ENCODE peak calls at places on chromosomes 16 and 17, in six cellular contexts. Z is left ventricle myocardium inferior, R is heart right ventricle, L is GM23338, G is OCI-LY7, E is ovary. Y is an unnamed sample.

GRCh38 chr17:81322271-81323082 is 27.4 kb upstream of the SLC38A10 start:
- DNase-seq in Z (no peak), R (no peak), E (no peak), L (peak; percentile 69), G (peak; percentile 68), Y (no peak)

GRCh38 chr17:42672038-42672437 is 4.8 kb downstream of the PLEKHH3 start:
- DNase-seq in G (no peak), R (no peak), L (peak; percentile 63), Z (no peak), E (no peak), Y (no peak)

GRCh38 chr16:29826342-29826695 is 6.1 kb downstream of the MVP start:
- DNase-seq in R (no peak), E (no peak), Z (no peak), L (no peak), G (no peak), Y (no peak)

GRCh38 chr17:65278050-65278819 is 141.1 kb downstream of the RGS9 start:
- DNase-seq in G (peak; percentile 6), Z (no peak), E (peak; percentile 31), R (peak; percentile 16), L (peak; percentile 93), Y (peak; percentile 86)

GRCh38 chr17:73696251-73696650 is 52.0 kb upstream of the SDK2 start:
- DNase-seq in Z (no peak), L (no peak), E (no peak), R (no peak), G (no peak), Y (no peak)

GRCh38 chr17:31448467-31449077 is 57.1 kb downstream of the RAB11FIP4 start:
- DNase-seq in L (no peak), G (no peak), Z (no peak), R (no peak), E (no peak), Y (peak; percentile 67)

GRCh38 chr17:76152580-76152979 is 11.5 kb upstream of the FOXJ1 start:
- DNase-seq in G (no peak), E (no peak), Z (no peak), L (peak; percentile 47), R (no peak), Y (no peak)

GRCh38 chr16:47636501-47637090 is 175.5 kb downstream of the PHKB start:
- DNase-seq in G (no peak), L (no peak), R (no peak), Z (no peak), E (no peak), Y (no peak)

GRCh38 chr16:24972608-24973220 is 42.5 kb downstream of the ARHGAP17 start:
- DNase-seq in L (no peak), G (peak; percentile 23), E (no peak), R (no peak), Z (no peak), Y (no peak)

GRCh38 chr16:84294196-84295142 is at the start of gene WFDC1:
- DNase-seq in Z (peak; percentile 19), L (peak; percentile 43), R (peak; percentile 29), E (no peak), G (no peak), Y (peak; percentile 78)

GRCh38 chr16:15777533-15778203 is 79.2 kb downstream of the MYH11 start:
- DNase-seq in Z (no peak), R (no peak), G (peak; percentile 86), L (peak; percentile 82), E (no peak), Y (peak; percentile 75)

GRCh38 chr16:77986021-77986420 is 36.3 kb upstream of the CLEC3A start:
- DNase-seq in L (no peak), R (no peak), Z (no peak), E (no peak), G (no peak), Y (no peak)

GRCh38 chr16:88353232-88353631 is 29.5 kb upstream of the ZNF469 start:
- DNase-seq in Z (peak; percentile 5), R (no peak), L (no peak), G (no peak), E (no peak), Y (no peak)

GRCh38 chr17:45381001-45381400 is 51.7 kb downstream of the ARHGAP27 start:
- DNase-seq in R (no peak), Z (no peak), L (no peak), E (no peak), G (no peak), Y (no peak)

GRCh38 chr17:35931794-35932419 is 1.3 kb upstream of the RDM1 start:
- DNase-seq in Z (no peak), R (no peak), L (no peak), G (no peak), E (no peak), Y (no peak)

GRCh38 chr17:46866325-46866724 is 14.9 kb downstream of the WNT9B start:
- DNase-seq in G (no peak), Z (no peak), E (no peak), R (no peak), L (no peak), Y (no peak)

GRCh38 chr17:55783684-55784245 is 32.9 kb downstream of the PCTP start:
- DNase-seq in L (no peak), Z (peak; percentile 82), G (no peak), R (peak; percentile 72), E (peak; percentile 38), Y (peak; percentile 47)

GRCh38 chr17:73003487-73003886 is 89.0 kb downstream of the SLC39A11 start:
- DNase-seq in E (no peak), G (no peak), R (no peak), L (no peak), Z (no peak), Y (no peak)

DNA sequence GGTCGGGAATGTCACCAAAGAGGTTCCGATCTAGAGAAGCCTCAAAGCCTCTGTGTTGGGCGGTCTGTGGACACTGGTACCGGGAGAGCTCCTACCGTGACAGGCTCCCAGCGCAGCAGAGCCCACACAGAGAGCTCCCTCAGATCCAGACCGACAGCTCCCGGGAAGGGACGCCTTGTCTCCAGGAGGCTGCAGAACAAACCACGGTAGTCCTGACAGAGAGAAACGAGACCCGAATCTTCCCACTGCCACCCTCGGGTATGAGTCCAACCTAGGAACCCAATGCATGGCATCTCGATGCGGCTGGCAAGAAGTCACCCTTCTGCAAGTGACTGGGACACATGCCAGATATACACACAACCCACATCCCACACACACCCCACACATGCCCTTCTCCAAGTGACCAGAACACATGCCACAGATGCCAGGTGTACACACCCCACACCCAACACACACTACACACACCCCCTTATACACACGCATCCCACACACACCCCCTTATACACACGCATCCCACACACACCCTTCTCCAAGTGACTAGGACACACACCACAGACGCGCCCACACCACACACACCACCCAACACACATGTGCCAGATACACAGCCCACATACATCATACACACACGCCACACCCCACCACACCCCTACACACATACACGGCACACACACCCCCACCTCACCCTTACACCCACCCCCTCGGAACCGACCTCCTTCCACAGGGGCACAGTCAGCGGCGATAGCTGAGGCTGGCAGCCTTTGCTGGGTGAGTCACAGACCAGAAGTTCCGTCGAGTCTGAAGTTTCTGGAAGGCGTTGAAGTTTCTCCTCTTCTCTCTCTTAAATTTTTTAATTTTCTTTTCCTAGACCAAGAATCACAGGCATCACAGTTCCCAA is 15.9 kb upstream of the CYTH1 start:
- DNase-seq in R (no peak), E (no peak), L (no peak), Z (no peak), G (no peak), Y (no peak)
- TF ChIP-seq CTCF in R (no peak), E (no peak), L (no peak), Z (no peak), G (no peak), Y (no peak)

GRCh38 chr16:17368511-17368910 is 102.2 kb downstream of the XYLT1 start:
- DNase-seq in E (no peak), L (no peak), R (no peak), Z (no peak), G (no peak), Y (no peak)

GRCh38 chr16:17366299-17366961 is 104.3 kb downstream of the XYLT1 start:
- DNase-seq in Z (no peak), L (no peak), R (no peak), G (no peak), E (no peak), Y (no peak)

GRCh38 chr16:17367932-17368331 is 102.8 kb downstream of the XYLT1 start:
- DNase-seq in L (peak; percentile 92), Z (no peak), R (no peak), G (peak; percentile 14), E (peak; percentile 43), Y (peak; percentile 72)

GRCh38 chr16:17365591-17366298 is 105.0 kb downstream of the XYLT1 start:
- DNase-seq in Z (no peak), L (no peak), E (no peak), R (no peak), G (no peak), Y (no peak)

DNA sequence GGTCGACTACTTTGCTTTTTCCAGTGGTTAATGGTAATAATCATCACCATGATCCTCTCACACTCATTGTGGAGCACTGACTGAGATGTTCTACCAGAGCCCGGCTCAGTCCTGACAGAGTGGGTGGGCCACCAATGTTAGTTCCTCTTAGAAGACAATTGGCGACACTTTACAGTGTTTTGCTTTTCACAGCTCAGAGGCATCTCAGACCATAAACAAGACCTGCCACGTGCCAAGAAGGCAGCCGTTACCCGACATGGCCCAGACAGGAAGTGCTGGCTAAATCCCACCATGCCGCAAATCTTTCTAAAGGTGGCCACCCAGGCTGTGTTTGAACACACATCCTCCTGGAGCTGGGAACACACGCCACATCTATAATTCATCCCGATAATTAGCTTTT is 103.7 kb downstream of the XYLT1 start:
- DNase-seq in L (no peak), G (peak; percentile 81), E (no peak), R (no peak), Z (no peak), Y (no peak)
- H3K4me1 ChIP-seq in L (peaks cover 51% of the 10 kb centered on the region), G (peaks cover 82% of the 10 kb centered on the region), E (peaks cover 13% of the 10 kb centered on the region), R (peaks cover 55% of the 10 kb centered on the region), Z (peaks cover 38% of the 10 kb centered on the region), Y (peaks cover 9% of the 10 kb centered on the region)

DNA sequence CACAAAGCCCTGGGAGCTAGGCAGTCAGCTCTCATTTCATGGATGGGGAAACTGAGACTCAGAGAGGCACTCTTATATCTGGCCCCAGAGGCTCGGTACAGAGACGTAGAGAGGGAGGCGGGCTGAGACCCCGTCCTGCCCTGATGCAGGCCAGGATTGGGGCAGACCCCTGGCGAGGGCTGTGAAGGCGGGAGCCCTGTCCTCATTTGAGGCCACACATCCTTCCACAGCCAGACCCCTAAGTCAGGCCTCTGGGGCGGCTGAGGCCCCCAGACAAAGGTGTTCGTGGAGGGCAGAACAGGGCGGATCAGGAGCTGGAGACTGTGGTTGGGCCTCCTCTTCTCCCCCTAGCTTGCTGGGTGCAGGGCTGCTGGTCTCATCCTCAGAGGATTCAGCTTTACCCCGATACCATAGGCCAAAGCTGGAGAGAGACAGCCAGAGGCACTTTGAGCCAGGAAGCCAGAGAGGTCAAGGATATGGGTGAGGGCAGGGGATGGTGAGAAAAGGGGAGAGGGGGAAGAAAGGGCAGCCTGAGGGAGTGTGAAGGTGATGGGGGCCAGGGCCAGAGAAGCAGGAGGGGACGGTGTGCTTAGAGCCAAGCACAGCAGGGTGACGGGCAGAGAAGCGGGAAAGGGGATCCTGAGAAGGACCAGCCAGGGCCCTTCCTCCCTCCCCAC is 805 bp upstream of the SCARF1 start:
- DNase-seq in Z (no peak), G (no peak), L (no peak), R (no peak), E (no peak), Y (no peak)
- H3K4me3 ChIP-seq in Z (peak overlapping the region; percentile 69), G (no peak overlapping the region), L (no peak overlapping the region), R (peak overlapping the region; percentile 61), E (no peak overlapping the region), Y (no peak overlapping the region)

DNA sequence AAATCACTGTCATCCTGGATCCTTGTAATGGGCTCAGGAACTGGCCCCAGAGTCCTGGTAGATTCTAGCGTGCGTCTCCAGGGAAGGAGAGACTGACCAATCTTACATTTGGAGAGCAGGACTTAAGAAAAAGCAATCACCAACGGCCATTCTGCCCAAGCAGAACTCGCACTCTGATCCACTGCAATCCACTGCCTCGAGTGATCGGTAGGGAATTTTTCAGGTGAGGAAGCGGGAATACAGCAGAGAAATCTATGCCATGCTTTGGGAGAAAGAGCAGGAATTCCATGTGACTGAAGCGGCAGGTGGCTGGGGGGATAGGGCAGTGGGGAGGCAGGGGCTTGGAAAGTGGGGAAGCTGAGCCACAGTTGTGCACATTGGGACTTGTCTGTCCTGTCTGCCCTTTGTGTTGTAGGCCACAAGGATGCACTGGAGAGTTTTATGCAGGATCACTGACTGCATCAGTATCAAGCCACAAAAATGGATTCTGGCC is 143.9 kb upstream of the HS3ST2 start:
- DNase-seq in E (no peak), L (no peak), G (no peak), R (no peak), Z (no peak), Y (peak; percentile 15)
- TF ChIP-seq CTCF in E (no peak), L (no peak), G (no peak), R (no peak), Z (no peak), Y (no peak)

Y was measured in cardiac muscle cell.